ENCODE peak calls at places on chromosomes 12 and 14, in five cellular contexts. Y is upper lobe of right lung; G is uterus; U is pancreas; R is CD8-positive, alpha-beta T cell. A is an unnamed sample.

GRCh38 chr12:112524676-112525425 is 106.1 kb downstream of the PTPN11 start:
- DNase-seq in G (no peak), R (no peak), Y (no peak), U (no peak), A (no peak)

GRCh38 chr12:102080842-102081241 is 19.1 kb upstream of the WASHC3 start:
- DNase-seq in G (no peak), U (no peak), R (no peak), Y (no peak), A (no peak)

GRCh38 chr14:24875203-24875840 is 174.6 kb downstream of the STXBP6 start:
- DNase-seq in G (no peak), R (no peak), U (no peak), Y (no peak), A (no peak)

GRCh38 chr14:91464615-91465205 is 45.4 kb downstream of the PPP4R3A start:
- DNase-seq in U (no peak), R (no peak), Y (no peak), G (no peak), A (no peak)

GRCh38 chr14:79150226-79150625 is 980.1 kb downstream of the NRXN3 start:
- DNase-seq in G (no peak), R (no peak), U (no peak), Y (no peak), A (no peak)

GRCh38 chr14:44833376-44833775 is 128.4 kb downstream of the KLHL28 start:
- DNase-seq in Y (no peak), G (no peak), U (no peak), R (no peak), A (no peak)

GRCh38 chr12:67720383-67720856 is 71.9 kb downstream of the DYRK2 start:
- DNase-seq in Y (no peak), U (no peak), G (peak; percentile 22), R (no peak), A (no peak)

GRCh38 chr12:202081-202731 is 11.8 kb downstream of the SLC6A12 start:
- DNase-seq in Y (peak; percentile 84), G (no peak), R (no peak), U (no peak), A (no peak)

GRCh38 chr12:98208846-98209245 is 306.5 kb upstream of the TMPO start:
- DNase-seq in Y (no peak), R (no peak), U (no peak), G (no peak), A (no peak)

GRCh38 chr14:86654558-86655184 is 1124.7 kb downstream of the FLRT2 start:
- DNase-seq in R (no peak), U (peak; percentile 34), Y (peak; percentile 64), G (peak; percentile 23), A (peak; percentile 61)

GRCh38 chr14:89746654-89747053 is 207.9 kb downstream of the EFCAB11 start:
- DNase-seq in R (no peak), G (no peak), U (no peak), Y (no peak), A (no peak)

GRCh38 chr12:125577334-125577733 is 512.1 kb downstream of the AACS start:
- DNase-seq in U (no peak), Y (no peak), R (no peak), G (no peak), A (no peak)

GRCh38 chr12:102174761-102175160 is 22.9 kb downstream of the PMCH start:
- DNase-seq in Y (no peak), G (no peak), R (no peak), U (no peak), A (no peak)

GRCh38 chr14:92924247-92924646 is 1.3 kb downstream of the CHGA start:
- DNase-seq in G (no peak), Y (no peak), U (no peak), R (no peak), A (no peak)

GRCh38 chr12:86723326-86723725 is 467.1 kb upstream of the MGAT4C start:
- DNase-seq in Y (no peak), G (no peak), U (no peak), R (no peak), A (no peak)

GRCh38 chr12:116910645-116911449 is at the start of gene FBXW8:
- DNase-seq in G (peak; percentile 73), R (peak; percentile 17), U (peak; percentile 56), Y (peak; percentile 90), A (peak; percentile 76)

GRCh38 chr14:79631276-79631675 is 580.0 kb downstream of the DIO2 start:
- DNase-seq in R (no peak), Y (no peak), G (no peak), U (no peak), A (peak; percentile 52)

GRCh38 chr14:39376671-39377403 is 55.4 kb downstream of the FBXO33 start:
- DNase-seq in R (no peak), G (no peak), Y (no peak), U (no peak), A (no peak)

GRCh38 chr14:68279777-68280233 is 460.2 kb downstream of the RAD51B start:
- DNase-seq in U (no peak), R (no peak), Y (no peak), G (no peak), A (no peak)

GRCh38 chr12:2117541-2117940 is 64.8 kb downstream of the CACNA1C start:
- DNase-seq in Y (peak; percentile 50), U (no peak), G (peak; percentile 15), R (no peak), A (peak; percentile 54)

GRCh38 chr12:12425616-12426015 is 68.7 kb downstream of the BORCS5 start:
- DNase-seq in U (no peak), R (no peak), G (no peak), Y (no peak), A (no peak)

GRCh38 chr12:6536894-6537579 is 2.7 kb downstream of the GAPDH start:
- DNase-seq in R (no peak), G (no peak), U (no peak), Y (no peak), A (no peak)

GRCh38 chr12:68871899-68872298 is 61.1 kb downstream of the CPM start:
- DNase-seq in Y (no peak), G (no peak), R (no peak), U (no peak), A (no peak)

GRCh38 chr12:3527181-3527580 is 36.2 kb downstream of the PRMT8 start:
- DNase-seq in U (no peak), Y (no peak), G (no peak), R (no peak), A (no peak)

GRCh38 chr14:30888480-30889243 is 14.3 kb downstream of the COCH start:
- DNase-seq in G (no peak), R (no peak), Y (no peak), U (no peak), A (no peak)

GRCh38 chr12:114878781-114879180 is 194.8 kb upstream of the TBX3 start:
- DNase-seq in U (no peak), Y (no peak), G (no peak), R (no peak), A (no peak)

GRCh38 chr12:124036117-124037109 is 63.4 kb downstream of the ZNF664 start:
- DNase-seq in G (peak; percentile 61), R (no peak), Y (no peak), U (no peak), A (no peak)

GRCh38 chr12:29187756-29188155 is 38.7 kb downstream of the FAR2 start:
- DNase-seq in R (no peak), Y (no peak), U (no peak), G (no peak), A (no peak)

GRCh38 chr12:79296128-79296527 is 394.6 kb downstream of the PAWR start:
- DNase-seq in R (no peak), Y (no peak), G (no peak), U (no peak), A (no peak)

GRCh38 chr12:82803201-82803600 is 116.5 kb downstream of the TMTC2 start:
- DNase-seq in Y (no peak), U (no peak), R (no peak), G (no peak), A (no peak)

GRCh38 chr14:67704484-67705089 is 2.9 kb downstream of the RDH12 start:
- DNase-seq in U (peak; percentile 28), R (no peak), G (no peak), Y (no peak), A (no peak)

GRCh38 chr14:74549588-74549987 is 56.0 kb downstream of the ISCA2 start:
- DNase-seq in R (no peak), U (no peak), Y (no peak), G (no peak), A (peak; percentile 64)
- TF ChIP-seq CTCF in R (no peak), U (no peak), Y (peak; percentile 20), G (peak; percentile 15), A (peak; percentile 72)

GRCh38 chr12:74846116-74846515 is 308.5 kb downstream of the ATXN7L3B start:
- DNase-seq in R (no peak), G (no peak), Y (no peak), U (no peak), A (no peak)

GRCh38 chr12:74849801-74850200 is 312.2 kb downstream of the ATXN7L3B start:
- DNase-seq in U (no peak), R (no peak), G (no peak), Y (no peak), A (no peak)

DNA sequence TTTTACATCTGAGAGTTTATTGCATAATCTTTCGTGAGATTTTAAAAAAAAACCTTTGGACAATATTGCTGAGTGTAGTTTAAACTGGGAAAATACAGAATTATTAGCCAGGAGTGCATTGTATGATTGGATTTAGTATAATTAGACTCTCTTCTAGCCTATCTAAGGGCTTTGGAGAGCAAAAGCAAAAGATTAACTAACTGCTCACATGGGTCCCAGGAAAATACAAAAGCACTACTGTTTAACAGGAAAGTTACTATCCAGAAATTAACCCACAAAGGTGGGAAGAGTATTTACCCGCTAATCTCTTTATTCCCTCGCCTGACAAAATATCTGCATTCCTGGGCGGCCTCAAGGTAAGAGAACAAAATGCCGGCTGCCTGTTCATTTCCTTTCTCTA is 309.5 kb downstream of the ATXN7L3B start:
- DNase-seq in R (no peak), Y (no peak), U (no peak), G (no peak), A (no peak)
- H3K4me1 ChIP-seq in R (no peaks in the 10 kb centered on the region), Y (no peaks in the 10 kb centered on the region), U (no peaks in the 10 kb centered on the region), G (no peaks in the 10 kb centered on the region), A (no peaks in the 10 kb centered on the region)

GRCh38 chr14:101954501-101954900 is 9.9 kb upstream of the DYNC1H1 start:
- DNase-seq in Y (no peak), G (no peak), U (no peak), R (no peak), A (peak; percentile 20)

GRCh38 chr14:101957406-101958234 is 6.8 kb upstream of the DYNC1H1 start:
- DNase-seq in U (no peak), Y (no peak), R (no peak), G (no peak), A (no peak)

GRCh38 chr14:101958418-101959185 is 5.8 kb upstream of the DYNC1H1 start:
- DNase-seq in G (no peak), U (no peak), R (no peak), Y (no peak), A (no peak)

GRCh38 chr14:101955695-101956161 is 8.6 kb upstream of the DYNC1H1 start:
- DNase-seq in U (no peak), Y (no peak), G (no peak), R (no peak), A (no peak)

GRCh38 chr14:101956179-101956885 is 8.0 kb upstream of the DYNC1H1 start:
- DNase-seq in U (no peak), G (no peak), R (no peak), Y (no peak), A (peak; percentile 52)
- H3K4me3 ChIP-seq in U (no peak overlapping the region), G (no peak overlapping the region), R (no peak overlapping the region), Y (no peak overlapping the region), A (no peak overlapping the region)

GRCh38 chr12:45216297-45216982 is 545 bp downstream of the ANO6 start:
- DNase-seq in G (peak; percentile 52), R (peak; percentile 6), Y (peak; percentile 81), U (peak; percentile 30), A (no peak)
- TF ChIP-seq CTCF in G (peak; percentile 43), R (no peak), Y (peak; percentile 32), U (no peak), A (peak; percentile 20)

GRCh38 chr12:31722580-31722979 is 6.2 kb downstream of the AMN1 start:
- DNase-seq in R (no peak), G (no peak), Y (no peak), U (no peak), A (no peak)
- H3K4me1 ChIP-seq in R (peaks cover 40% of the 10 kb centered on the region), G (no peaks in the 10 kb centered on the region), Y (peaks cover under 1% of the 10 kb centered on the region), U (peaks cover under 1% of the 10 kb centered on the region), A (no peaks in the 10 kb centered on the region)